ENCODE peak calls at places on chromosomes 4 and X, in seven cellular contexts. P is K562, I is SK-N-SH, L is GM12891, O is GM12878, K is H1, Y is HepG2. M is an unnamed sample.
A peak's percentile ranks its signal among the peaks of the same experiment; 100 is the strongest.

GRCh38 chr4:83074086-83074704 is 39.2 kb downstream of the COPS4 start:
- DNase-seq in K (no peak), P (peak; percentile 40), I (peak; percentile 56), O (peak; percentile 79), Y (peak; percentile 75), L (peak; percentile 20), M (peak; percentile 26)

GRCh38 chrX:38578152-38578551 is 16.8 kb downstream of the TSPAN7 start:
- DNase-seq in L (no peak), P (no peak), Y (peak; percentile 4), K (no peak), I (no peak), O (no peak), M (no peak)

GRCh38 chrX:40863671-40864070 is 128.3 kb upstream of the MED14 start:
- DNase-seq in K (no peak), I (no peak), Y (no peak), P (no peak), L (no peak), O (no peak), M (no peak)

GRCh38 chr4:151774324-151774723 is 13.5 kb upstream of the GATB start:
- DNase-seq in I (no peak), Y (no peak), L (no peak), P (no peak), K (no peak), O (no peak), M (no peak)

GRCh38 chrX:130896816-130897508 is 6.0 kb downstream of the ENOX2 start:
- DNase-seq in K (no peak), I (no peak), P (no peak), L (no peak), Y (no peak), O (no peak), M (no peak)

GRCh38 chrX:23844502-23845138 is 61.6 kb downstream of the SAT1 start:
- DNase-seq in L (no peak), O (no peak), P (peak; percentile 23), I (peak; percentile 41), Y (peak; percentile 65), K (no peak), M (no peak)

GRCh38 chr4:117831060-117831683 is 203.1 kb upstream of the NDST3 start:
- DNase-seq in Y (no peak), O (no peak), P (no peak), K (no peak), L (no peak), I (no peak), M (no peak)

GRCh38 chr4:186144596-186145569 is 40.4 kb downstream of the FAM149A start:
- DNase-seq in I (peak; percentile 92), Y (no peak), O (no peak), P (no peak), L (peak; percentile 34), K (peak; percentile 82), M (no peak)

GRCh38 chr4:166816901-166817300 is 417.4 kb downstream of the SPOCK3 start:
- DNase-seq in P (no peak), Y (no peak), I (no peak), L (no peak), K (no peak), O (no peak), M (no peak)

GRCh38 chrX:112826020-112826419 is 14.6 kb downstream of the AMOT start:
- DNase-seq in O (no peak), P (no peak), K (no peak), Y (no peak), L (no peak), I (no peak), M (no peak)

GRCh38 chrX:39895228-39896110 is 202.3 kb downstream of the BCOR start:
- DNase-seq in L (no peak), K (no peak), Y (no peak), I (no peak), P (no peak), O (no peak), M (no peak)

GRCh38 chrX:134542485-134542884 is 82.5 kb downstream of the HPRT1 start:
- DNase-seq in O (no peak), I (no peak), P (no peak), K (no peak), L (no peak), Y (no peak), M (no peak)

GRCh38 chrX:143669395-143669794 is 33.5 kb upstream of the SLITRK4 start:
- DNase-seq in P (no peak), K (no peak), L (no peak), O (no peak), I (no peak), Y (no peak), M (no peak)

GRCh38 chr4:145423017-145423708 is 58.5 kb upstream of the SMAD1 start:
- DNase-seq in P (no peak), Y (no peak), K (no peak), O (no peak), L (no peak), I (no peak), M (no peak)

GRCh38 chr4:145427221-145427620 is 54.4 kb upstream of the SMAD1 start:
- DNase-seq in O (no peak), L (no peak), I (no peak), Y (no peak), P (no peak), K (no peak), M (no peak)

GRCh38 chr4:145433684-145434083 is 48.0 kb upstream of the SMAD1 start:
- DNase-seq in Y (no peak), P (no peak), L (no peak), I (no peak), K (no peak), O (no peak), M (no peak)

DNA sequence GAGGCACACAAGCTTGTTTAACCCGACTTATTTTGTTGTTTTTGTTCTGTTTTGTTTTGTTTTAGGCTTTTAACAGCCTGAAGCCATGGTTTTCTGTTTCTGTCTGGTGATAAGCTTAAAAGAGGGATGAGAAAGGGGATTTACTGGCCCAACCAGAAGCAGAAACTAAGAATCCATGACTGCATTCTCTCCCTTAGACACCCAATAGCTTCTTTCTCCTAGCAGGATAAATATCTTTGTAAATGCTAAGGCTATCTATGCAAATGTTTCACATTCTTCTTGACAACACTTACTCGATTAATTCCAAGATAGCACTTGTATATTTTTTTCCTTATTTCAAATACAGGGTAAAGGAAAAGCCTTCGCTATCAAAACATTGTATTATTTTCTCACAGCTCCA is 53.7 kb upstream of the SMAD1 start:
- DNase-seq in O (no peak), K (no peak), P (no peak), I (no peak), L (no peak), Y (no peak), M (no peak)
- TF ChIP-seq TAF1 in O (no peak), K (no peak), P (no peak), I (no peak), L (no peak), Y (no peak), M (no peak)

DNA sequence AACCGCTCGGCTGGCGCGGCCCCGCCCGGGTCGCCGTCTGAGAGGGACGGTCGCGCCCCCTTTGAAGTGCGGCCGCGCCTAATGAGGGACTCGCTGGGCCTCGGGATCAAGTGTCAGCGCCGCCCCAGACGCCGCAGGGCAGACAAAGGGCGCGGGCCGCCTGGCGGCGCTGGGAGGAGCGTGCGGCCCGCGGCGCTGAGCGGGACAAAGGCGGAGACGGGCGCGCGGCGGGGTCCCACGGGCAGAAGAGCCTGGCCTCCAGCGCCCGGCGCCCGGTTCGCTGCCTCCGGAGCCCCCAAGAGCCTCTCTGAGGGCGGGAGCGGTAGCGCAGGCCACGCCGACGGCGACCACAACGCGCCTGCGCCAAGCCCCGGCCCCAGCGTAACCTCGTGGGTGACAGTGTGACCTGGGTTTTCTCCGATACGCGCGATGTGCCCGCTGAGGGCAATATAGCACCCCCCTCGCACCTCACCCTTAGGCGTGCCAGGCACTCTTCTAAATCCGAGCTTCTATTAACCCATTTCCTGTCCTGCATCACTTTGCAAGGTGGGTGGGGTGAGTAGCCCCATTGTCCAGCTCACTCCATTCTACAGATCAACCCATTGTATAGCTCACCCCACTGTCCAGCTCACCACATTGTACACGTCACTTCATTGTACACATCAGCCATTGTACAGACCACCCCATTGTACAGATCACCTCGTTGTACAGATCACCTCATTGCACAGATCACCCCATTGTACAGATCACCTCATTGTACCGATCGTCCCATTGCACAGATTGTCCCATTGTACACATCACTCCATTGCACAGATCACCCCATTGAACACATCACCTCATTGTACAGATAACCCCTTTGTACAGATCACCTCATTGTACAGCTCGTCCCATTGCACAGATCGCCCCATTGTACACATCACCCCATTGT is 33.7 kb upstream of the STX18 start:
- DNase-seq in Y (no peak), P (peak; percentile 82), O (peak; percentile 9), I (peak; percentile 78), L (peak; percentile 78), K (peak; percentile 83), M (peak; percentile 53)
- TF ChIP-seq TAF1 in Y (no peak), P (no peak), O (no peak), I (peak; percentile 21), L (no peak), K (peak; percentile 33), M (no peak)

GRCh38 chr4:16197842-16198241 is 28.4 kb downstream of the TAPT1 start:
- DNase-seq in P (no peak), O (no peak), Y (no peak), I (no peak), K (no peak), L (no peak), M (no peak)

GRCh38 chr4:16192631-16193483 is 33.4 kb downstream of the TAPT1 start:
- DNase-seq in L (no peak), I (no peak), P (no peak), O (no peak), K (no peak), Y (no peak), M (no peak)

GRCh38 chr4:16196482-16197393 is 29.5 kb downstream of the TAPT1 start:
- DNase-seq in K (no peak), P (no peak), I (no peak), O (peak; percentile 21), Y (peak; percentile 4), L (no peak), M (no peak)

GRCh38 chr4:16194199-16194598 is 32.1 kb downstream of the TAPT1 start:
- DNase-seq in Y (no peak), O (no peak), P (no peak), I (no peak), L (no peak), K (no peak), M (no peak)

DNA sequence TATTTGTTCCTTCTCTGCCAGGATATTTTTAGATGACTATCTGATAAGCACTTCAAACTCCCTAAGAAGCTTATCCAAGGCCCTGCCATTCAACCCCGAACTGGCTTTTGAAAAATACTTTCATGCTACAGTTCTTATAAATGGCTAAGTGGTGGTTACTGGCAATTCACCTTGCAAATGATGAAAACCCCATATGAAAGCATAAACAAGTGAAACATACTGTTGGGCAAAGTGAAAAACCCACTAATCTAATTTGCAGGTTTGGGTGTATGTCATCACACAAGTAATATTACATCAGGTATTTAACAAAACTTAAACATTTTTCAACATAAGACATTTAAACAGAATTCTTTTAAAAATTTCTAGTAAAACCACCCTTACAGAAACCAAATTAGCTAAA is 31.1 kb downstream of the TAPT1 start:
- DNase-seq in Y (no peak), K (no peak), I (no peak), P (no peak), L (no peak), O (no peak), M (no peak)
- TF ChIP-seq TAF1 in Y (no peak), K (no peak), I (no peak), P (no peak), L (no peak), O (no peak), M (no peak)

DNA sequence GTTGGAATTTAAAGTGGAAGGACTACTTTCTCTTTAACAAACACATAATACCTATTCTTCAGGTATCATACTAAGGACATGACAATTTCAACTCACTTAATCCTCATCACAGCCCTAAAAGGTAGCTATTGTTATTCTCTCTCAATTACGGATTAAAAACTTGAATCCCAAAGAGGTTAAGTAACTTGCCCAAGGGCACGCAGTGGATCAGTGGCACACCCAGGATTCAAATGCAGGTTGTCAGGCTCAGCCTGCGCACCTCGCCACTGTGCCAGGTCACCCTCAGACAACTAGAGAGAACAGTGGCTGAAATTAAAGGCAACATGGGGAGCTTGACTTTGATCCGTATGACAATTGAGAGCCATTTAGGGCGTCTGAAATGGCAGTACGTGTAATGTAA is 67.6 kb downstream of the MFAP3L start:
- DNase-seq in O (no peak), P (no peak), K (no peak), I (no peak), L (no peak), Y (no peak), M (no peak)
- TF ChIP-seq TAF1 in O (no peak), P (no peak), K (no peak), I (no peak), L (no peak), Y (no peak), M (no peak)

M was measured in GM12892.